ENCODE peak calls at places on chromosomes 4 and X, in seven cellular contexts. U is body of pancreas, I is K562, A is upper lobe of left lung, N is IMR-90, C is right lobe of liver, F is HepG2. W is an unnamed sample.

GRCh38 chr4:36249605-36250004 is 5.3 kb upstream of the ARAP2 start:
- ATAC-seq in U (no peak), F (no peak), I (no peak), C (no peak), A (no peak), N (no peak), W (no peak)

GRCh38 chr4:133156556-133156955 is 7.5 kb downstream of the PCDH10 start:
- ATAC-seq in U (no peak), C (no peak), F (no peak), A (no peak), N (no peak), I (no peak), W (no peak)

GRCh38 chr4:148007789-148008188 is 275.9 kb downstream of the ARHGAP10 start:
- ATAC-seq in C (peak; percentile 70), I (no peak), U (no peak), F (no peak), N (peak; percentile 25), A (peak; percentile 68), W (peak; percentile 33)

GRCh38 chrX:114073926-114074325 is 510.0 kb upstream of the HTR2C start:
- ATAC-seq in C (no peak), F (no peak), I (no peak), N (no peak), A (no peak), U (no peak), W (no peak)

GRCh38 chrX:55874807-55875206 is 157.3 kb downstream of the RRAGB start:
- ATAC-seq in C (no peak), I (no peak), N (no peak), U (no peak), F (no peak), A (no peak), W (no peak)

GRCh38 chrX:72245461-72246089 is 6.7 kb upstream of the ERCC6L start:
- ATAC-seq in C (peak; percentile 88), A (peak; percentile 50), U (peak; percentile 67), F (peak; percentile 88), N (peak; percentile 90), I (peak; percentile 88), W (peak; percentile 46)

GRCh38 chr4:76589872-76590846 is 155.1 kb downstream of the SHROOM3 start:
- ATAC-seq in C (no peak), A (peak; percentile 93), N (peak; percentile 95), F (peak; percentile 97), I (no peak), U (peak; percentile 61), W (peak; percentile 64)

GRCh38 chr4:156977435-156978160 is 6.0 kb upstream of the PDGFC start:
- ATAC-seq in I (no peak), U (no peak), C (no peak), N (peak; percentile 81), A (no peak), F (no peak), W (no peak)

GRCh38 chrX:38192007-38192625 is 28.6 kb downstream of the SRPX start:
- ATAC-seq in F (peak; percentile 62), N (no peak), A (no peak), I (peak; percentile 56), C (peak; percentile 64), U (no peak), W (no peak)

GRCh38 chr4:77201857-77202256 is 44.9 kb downstream of the CCNG2 start:
- ATAC-seq in N (no peak), C (no peak), I (no peak), F (no peak), A (no peak), U (no peak), W (no peak)

GRCh38 chr4:159016527-159017137 is 86.2 kb upstream of the RAPGEF2 start:
- ATAC-seq in A (no peak), C (peak; percentile 78), U (no peak), F (peak; percentile 92), N (peak; percentile 72), I (peak; percentile 86), W (no peak)

GRCh38 chrX:40521868-40522450 is 58.8 kb upstream of the ATP6AP2 start:
- ATAC-seq in A (no peak), I (no peak), U (no peak), N (no peak), C (peak; percentile 91), F (no peak), W (no peak)

GRCh38 chrX:156001667-156002021 is 4.1 kb downstream of the IL9R start:
- ATAC-seq in N (no peak), A (no peak), F (no peak), C (no peak), I (peak; percentile 60), U (no peak), W (no peak)

GRCh38 chrX:100409316-100410082 is 574 bp downstream of the PCDH19 start:
- ATAC-seq in C (no peak), A (no peak), N (peak; percentile 30), I (no peak), U (no peak), F (peak; percentile 25), W (peak; percentile 12)

GRCh38 chrX:100408643-100409315 is 1.3 kb downstream of the PCDH19 start:
- ATAC-seq in I (no peak), C (no peak), A (no peak), F (no peak), U (no peak), N (no peak), W (no peak)

GRCh38 chrX:100411802-100412333 is 1.8 kb upstream of the PCDH19 start:
- ATAC-seq in A (no peak), U (no peak), I (no peak), N (no peak), C (no peak), F (no peak), W (no peak)

GRCh38 chrX:100410901-100411801 is 1.1 kb upstream of the PCDH19 start:
- ATAC-seq in I (no peak), C (no peak), F (no peak), U (no peak), A (no peak), N (no peak), W (no peak)

GRCh38 chrX:100410083-100410590 is at the start of gene PCDH19:
- ATAC-seq in N (peak; percentile 81), A (no peak), I (no peak), F (peak; percentile 78), U (peak; percentile 80), C (peak; percentile 58), W (peak; percentile 63)
- TF ChIP-seq POLR2A in N (no peak), A (no peak), I (no peak), F (no peak), U (no peak), C (no peak), W (no peak)

DNA sequence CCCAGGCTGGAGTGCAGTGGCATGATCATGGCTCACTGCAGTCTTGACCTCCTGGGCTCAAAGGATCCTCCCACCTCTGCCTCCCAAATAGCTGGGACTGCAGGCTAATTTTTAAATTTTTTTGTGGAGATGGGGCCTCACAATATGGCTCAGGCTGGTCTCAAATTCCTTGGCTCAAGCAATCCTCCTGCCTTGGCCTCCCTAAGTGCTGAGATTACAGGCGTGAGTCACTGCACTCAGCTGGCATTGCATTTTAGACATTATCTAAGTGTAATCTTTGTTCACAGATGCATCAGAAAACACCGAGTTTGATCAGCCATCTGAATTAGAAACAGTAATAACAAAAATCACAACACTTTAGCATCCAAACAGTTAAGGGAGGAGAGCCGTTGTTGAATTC is 53.4 kb upstream of the CBR4 start:
- ATAC-seq in U (no peak), N (no peak), I (no peak), C (no peak), A (no peak), F (no peak), W (no peak)
- H3K27ac ChIP-seq in U (no peak overlapping the region), N (no peak overlapping the region), I (no peak overlapping the region), C (no peak overlapping the region), A (no peak overlapping the region), F (no peak overlapping the region), W (peak overlapping the region; percentile 56)

DNA sequence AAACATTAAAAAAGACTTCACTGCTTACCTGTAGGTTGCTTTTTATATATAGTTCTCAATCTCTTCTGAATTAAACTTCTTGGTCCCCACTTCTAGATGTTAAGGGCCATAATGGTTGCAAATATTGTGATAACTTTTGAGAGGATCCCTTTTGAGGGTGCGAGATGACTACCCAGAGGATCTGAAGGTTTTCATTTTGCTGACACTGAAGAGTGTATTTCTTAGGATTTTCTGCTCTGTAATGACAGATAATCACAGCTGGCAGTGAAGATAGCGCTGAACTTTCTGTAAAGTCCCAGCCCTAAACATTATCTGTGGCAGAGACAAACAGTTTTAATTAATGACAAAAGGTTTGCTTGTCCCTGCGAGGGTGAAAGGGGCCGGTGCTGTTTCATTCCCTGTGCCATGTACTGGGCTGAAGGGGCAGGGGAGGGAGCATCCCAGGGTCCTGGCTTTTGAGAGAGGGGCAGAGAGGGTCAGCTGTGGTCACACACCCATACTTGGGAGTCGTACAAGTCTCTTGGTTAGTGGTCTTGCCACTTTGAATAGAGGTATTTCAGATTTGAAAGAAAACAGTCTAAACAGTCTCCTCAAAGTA is 22.2 kb downstream of the CLCN4 start:
- ATAC-seq in I (peak; percentile 90), C (peak; percentile 6), A (no peak), N (no peak), U (no peak), F (no peak), W (no peak)
- TF ChIP-seq POLR2A in I (no peak), C (no peak), A (no peak), N (no peak), U (no peak), F (no peak), W (no peak)

GRCh38 chrX:44876076-44876475 is 3.1 kb downstream of the KDM6A start:
- ATAC-seq in A (no peak), F (no peak), I (no peak), C (no peak), U (no peak), N (no peak), W (no peak)
- H3K27ac ChIP-seq in A (no peak overlapping the region), F (no peak overlapping the region), I (no peak overlapping the region), C (no peak overlapping the region), U (no peak overlapping the region), N (no peak overlapping the region), W (peak overlapping the region; percentile 8)

GRCh38 chrX:123960956-123961267 is 594 bp upstream of the STAG2 start:
- ATAC-seq in I (no peak), A (no peak), N (no peak), F (no peak), C (no peak), U (no peak), W (no peak)
- TF ChIP-seq POLR2A in I (no peak), A (no peak), N (no peak), F (no peak), C (no peak), U (no peak), W (no peak)

DNA sequence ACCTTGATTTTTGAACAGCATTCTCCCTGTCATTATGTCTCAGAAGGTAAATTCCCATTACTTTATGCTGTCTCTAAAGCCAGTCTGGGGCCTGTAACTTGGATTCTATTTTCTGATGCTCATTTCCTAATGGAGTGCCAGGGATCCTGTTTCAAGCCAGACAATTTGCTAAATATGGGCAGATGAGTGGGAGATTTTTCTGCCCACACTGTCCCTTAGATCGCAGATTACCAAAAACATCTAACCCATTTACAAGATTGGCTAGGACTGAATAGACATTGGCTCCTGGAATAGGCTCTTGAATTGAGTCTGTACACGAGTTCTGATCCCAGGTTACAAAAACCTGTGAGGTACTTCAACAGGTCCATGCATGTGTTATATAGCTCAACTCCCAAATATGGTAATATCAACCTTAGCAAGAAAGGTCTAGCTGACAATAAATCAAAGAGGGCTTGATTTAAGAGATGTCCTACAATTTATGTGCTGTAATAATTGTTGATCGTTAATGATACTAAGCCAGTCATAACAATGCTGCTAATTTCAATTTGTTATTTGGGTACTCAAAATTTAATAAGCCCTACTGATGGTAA is 5.7 kb downstream of the GPC3 start:
- ATAC-seq in A (no peak), F (no peak), I (no peak), C (no peak), U (no peak), N (no peak), W (no peak)
- H3K27ac ChIP-seq in A (no peak overlapping the region), F (peak overlapping the region; percentile 85), I (no peak overlapping the region), C (no peak overlapping the region), U (no peak overlapping the region), N (no peak overlapping the region), W (no peak overlapping the region)

GRCh38 chrX:154374361-154375155 is at the start of gene FLNA:
- ATAC-seq in F (peak; percentile 5), I (no peak), A (no peak), N (peak; percentile 0), C (no peak), U (no peak), W (peak; percentile 1)
- TF ChIP-seq POLR2A in F (no peak), I (no peak), A (no peak), N (no peak), C (no peak), U (peak; percentile 20), W (peak; percentile 86)

W was measured in gastroesophageal sphincter.